ENCODE peak calls at places on chromosomes 4 and X, in six cellular contexts. G, X, V, C, N and S are unnamed samples.

GRCh38 chrX:130378008-130378669 is 7.3 kb downstream of the GPR119 start:
- DNase-seq in G (no peak), X (no peak), V (no peak), C (no peak), N (no peak), S (no peak)

GRCh38 chrX:41452972-41453371 is 5.8 kb downstream of the NYX start:
- DNase-seq in G (no peak), X (no peak), V (no peak), C (no peak), N (peak), S (no peak)

GRCh38 chr4:26346203-26346620 is 25.4 kb downstream of the RBPJ start:
- DNase-seq in G (no peak), X (no peak), V (no peak), C (no peak), N (peak), S (peak)

GRCh38 chr4:38710053-38710452 is 46.1 kb downstream of the KLF3 start:
- DNase-seq in G (no peak), X (no peak), V (no peak), C (no peak), N (no peak), S (no peak)

GRCh38 chrX:40005290-40006011 is 92.3 kb downstream of the BCOR start:
- DNase-seq in G (peak), X (no peak), V (no peak), C (no peak), N (no peak), S (no peak)

GRCh38 chr4:106210021-106210420 is 106.0 kb downstream of the TBCK start:
- DNase-seq in G (no peak), X (no peak), V (no peak), C (no peak), N (no peak), S (no peak)

GRCh38 chrX:126164689-126165400 is 1.2 kb downstream of the DCAF12L2 start:
- DNase-seq in G (no peak), X (no peak), V (no peak), C (no peak), N (no peak), S (no peak)

GRCh38 chr4:74308215-74308614 is at the start of gene EPGN:
- DNase-seq in G (no peak), X (no peak), V (no peak), C (no peak), N (peak), S (no peak)

GRCh38 chr4:1047106-1047975 is 35.9 kb downstream of the FGFRL1 start:
- DNase-seq in G (peak), X (no peak), V (no peak), C (peak), N (no peak), S (no peak)

GRCh38 chr4:156606444-156607197 is 365.0 kb downstream of the PDGFC start:
- DNase-seq in G (no peak), X (no peak), V (no peak), C (no peak), N (peak), S (no peak)

GRCh38 chrX:3713225-3713936 is at the start of gene PRKX:
- DNase-seq in G (peak), X (no peak), V (peak), C (peak), N (peak), S (peak)

GRCh38 chrX:45771560-45772340 is 571.1 kb upstream of the DIPK2B start:
- DNase-seq in G (no peak), X (peak), V (no peak), C (peak), N (peak), S (no peak)

GRCh38 chr4:73815145-73815544 is 21.3 kb upstream of the CXCL6 start:
- DNase-seq in G (no peak), X (no peak), V (no peak), C (no peak), N (no peak), S (no peak)

GRCh38 chrX:51494409-51494808 is 2.0 kb downstream of the NUDT11 start:
- DNase-seq in G (no peak), X (no peak), V (no peak), C (no peak), N (no peak), S (no peak)

GRCh38 chr4:76804060-76804459 is 93.9 kb downstream of the SOWAHB start:
- DNase-seq in G (peak), X (no peak), V (no peak), C (no peak), N (peak), S (no peak)

GRCh38 chrX:9019151-9019550 is 14.8 kb downstream of the FAM9B start:
- DNase-seq in G (no peak), X (no peak), V (no peak), C (no peak), N (peak), S (no peak)

GRCh38 chr4:158769175-158769831 is 477 bp downstream of the FNIP2 start:
- DNase-seq in G (peak), X (no peak), V (no peak), C (peak), N (peak), S (no peak)

GRCh38 chrX:103170216-103170615 is 44.7 kb upstream of the BEX4 start:
- DNase-seq in G (peak), X (no peak), V (no peak), C (no peak), N (peak), S (no peak)

GRCh38 chr4:154743683-154744340 is at the start of gene LRAT:
- DNase-seq in G (peak), X (no peak), V (peak), C (peak), N (no peak), S (peak)

GRCh38 chrX:335758-336155 is 17.2 kb upstream of the GTPBP6 start:
- DNase-seq in G (no peak), X (no peak), V (no peak), C (peak), N (no peak), S (no peak)

GRCh38 chrX:50622751-50623150 is 152.1 kb upstream of the DGKK start:
- DNase-seq in G (no peak), X (no peak), V (no peak), C (no peak), N (no peak), S (no peak)

GRCh38 chr4:173448557-173448918 is 49.6 kb upstream of the SCRG1 start:
- DNase-seq in G (no peak), X (no peak), V (peak), C (no peak), N (peak), S (no peak)

GRCh38 chr4:31714238-31714637 is 994.1 kb downstream of the PCDH7 start:
- DNase-seq in G (no peak), X (no peak), V (no peak), C (no peak), N (no peak), S (no peak)